ENCODE peak calls at places on chromosomes 16 and 17, in six cellular contexts. W is fibroblast of lung, N is K562, R is mesendoderm, B is right cardiac atrium, S is ovary. Y is an unnamed sample. For H3K27me3, the result is how much of the 10 kb centered on the place peaks cover.

GRCh38 chr17:28746611-28747045 is 2.8 kb downstream of the TRAF4 start:
- DNase-seq in R (peak), W (no peak), B (no peak), S (peak), N (peak), Y (peak)

GRCh38 chr16:23584186-23585076 is 11.7 kb downstream of the NDUFAB1 start:
- DNase-seq in N (no peak), R (no peak), W (no peak), B (no peak), S (no peak), Y (no peak)

GRCh38 chr16:1089822-1090619 is 6.0 kb downstream of the C1QTNF8 start:
- DNase-seq in N (peak), S (peak), R (no peak), W (no peak), B (peak), Y (no peak)

GRCh38 chr16:50742521-50743150 is 750 bp downstream of the CYLD start:
- DNase-seq in S (peak), W (peak), B (no peak), N (peak), R (peak), Y (no peak)

GRCh38 chr16:4273858-4274291 is 1.1 kb upstream of the TFAP4 start:
- DNase-seq in B (peak), S (peak), N (no peak), W (peak), R (peak), Y (peak)

GRCh38 chr16:80557037-80557436 is 16.2 kb downstream of the DYNLRB2 start:
- DNase-seq in S (no peak), N (no peak), R (no peak), W (no peak), B (no peak), Y (no peak)

GRCh38 chr17:19327039-19327776 is 35.3 kb downstream of the B9D1 start:
- DNase-seq in N (no peak), W (peak), R (no peak), S (peak), B (no peak), Y (no peak)

GRCh38 chr17:76827736-76828135 is 40.5 kb upstream of the MGAT5B start:
- DNase-seq in W (no peak), N (no peak), R (no peak), B (no peak), S (no peak), Y (no peak)

GRCh38 chr17:50467114-50467854 is 1.4 kb downstream of the CHAD start:
- DNase-seq in B (peak), R (no peak), W (no peak), N (no peak), S (no peak), Y (no peak)

GRCh38 chr16:4194661-4195060 is 47.2 kb downstream of the SRL start:
- DNase-seq in R (no peak), N (no peak), B (no peak), S (no peak), W (no peak), Y (no peak)

GRCh38 chr17:80195141-80195540 is 25.0 kb downstream of the SGSH start:
- DNase-seq in N (no peak), S (no peak), W (no peak), R (no peak), B (no peak), Y (no peak)

GRCh38 chr16:52546291-52546941 is 527 bp downstream of the TOX3 start:
- DNase-seq in W (no peak), R (peak), B (no peak), N (no peak), S (no peak), Y (peak)

GRCh38 chr16:64892843-64893242 is 229.0 kb downstream of the CDH11 start:
- DNase-seq in N (no peak), R (no peak), S (no peak), W (peak), B (no peak), Y (no peak)

GRCh38 chr16:68236804-68237242 is 896 bp upstream of the ESRP2 start:
- DNase-seq in S (no peak), N (no peak), R (no peak), W (no peak), B (no peak), Y (no peak)

GRCh38 chr16:69187891-69188451 is 1.0 kb downstream of the SNTB2 start:
- DNase-seq in W (peak), B (peak), N (no peak), R (no peak), S (no peak), Y (peak)

GRCh38 chr16:3051489-3051888 is 5.1 kb downstream of the MMP25 start:
- DNase-seq in B (no peak), W (no peak), R (no peak), S (no peak), N (no peak), Y (no peak)

GRCh38 chr17:56678249-56679144 is 85.0 kb downstream of the NOG start:
- DNase-seq in S (no peak), W (no peak), R (peak), B (no peak), N (no peak), Y (peak)

GRCh38 chr17:12745481-12745880 is 43.8 kb upstream of the ARHGAP44 start:
- DNase-seq in R (no peak), B (no peak), S (no peak), W (no peak), N (no peak), Y (no peak)

GRCh38 chr16:2362218-2362617 is 21.7 kb upstream of the ABCA3 start:
- DNase-seq in R (no peak), B (no peak), W (no peak), N (no peak), S (no peak), Y (no peak)

GRCh38 chr16:85733839-85734170 is 17.1 kb downstream of the C16orf74 start:
- DNase-seq in W (no peak), S (no peak), N (peak), B (peak), R (peak), Y (peak)

GRCh38 chr16:801584-802363 is 1.2 kb upstream of the GNG13 start:
- DNase-seq in B (no peak), W (no peak), S (no peak), N (no peak), R (no peak), Y (no peak)

GRCh38 chr16:66871840-66872239 is 8.5 kb upstream of the PDP2 start:
- DNase-seq in R (no peak), B (peak), W (no peak), S (no peak), N (no peak), Y (no peak)

GRCh38 chr17:19755392-19755791 is 7.3 kb upstream of the ALDH3A1 start:
- DNase-seq in N (no peak), B (no peak), S (no peak), W (no peak), R (no peak), Y (no peak)

GRCh38 chr17:21213005-21213404 is 956 bp downstream of the TMEM11 start:
- DNase-seq in N (no peak), B (no peak), S (no peak), R (no peak), W (no peak), Y (no peak)

GRCh38 chr16:86651823-86652222 is 73.5 kb downstream of the FOXL1 start:
- DNase-seq in B (no peak), R (no peak), S (no peak), N (no peak), W (no peak), Y (no peak)

GRCh38 chr17:29572691-29573557 is 4.4 kb downstream of the TP53I13 start:
- DNase-seq in W (peak), B (peak), S (peak), R (no peak), N (peak), Y (no peak)

DNA sequence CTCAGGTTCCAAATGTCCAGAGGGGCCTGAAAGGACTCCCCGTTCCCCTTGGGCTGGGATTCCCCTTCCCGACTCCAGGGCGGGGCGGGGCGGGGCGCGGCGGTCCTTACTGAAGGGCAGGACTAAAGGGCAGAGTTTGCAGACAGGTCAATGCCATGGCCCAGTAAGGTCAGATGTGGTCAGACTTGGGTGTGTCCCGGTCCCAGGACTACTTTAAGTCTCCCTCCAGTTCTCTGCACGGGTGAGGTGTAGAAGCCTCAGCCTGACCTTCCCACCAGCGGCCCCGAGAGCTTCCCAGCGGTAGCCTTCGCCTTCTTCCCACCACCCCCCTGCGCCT is 505 bp downstream of the KDM6B start:
- DNase-seq in N (peak), S (peak), W (no peak), R (no peak), B (peak), Y (no peak)
- H3K4me3 ChIP-seq in N (peak), S (peak), W (peak), R (peak), B (peak), Y (peak)

GRCh38 chr17:46819906-46820351 is 1.4 kb upstream of the WNT3 start:
- DNase-seq in S (no peak), N (no peak), W (no peak), R (peak), B (peak), Y (no peak)
- H3K27me3 ChIP-seq in S (under half), N (under half), W (half or more), R (under half), B (under half), Y (under half)

GRCh38 chr17:2737693-2738092 is 11.8 kb downstream of the CCDC92B start:
- DNase-seq in R (no peak), S (no peak), B (no peak), N (no peak), W (no peak), Y (no peak)
- H3K27ac ChIP-seq in R (no peak), S (no peak), B (no peak), N (no peak), W (no peak), Y (no peak)

GRCh38 chr16:30445408-30446202 is at the start of gene SEPHS2:
- DNase-seq in N (peak), S (peak), W (peak), B (peak), R (peak), Y (peak)

GRCh38 chr16:30444231-30445148 is 1.2 kb downstream of the SEPHS2 start:
- DNase-seq in R (no peak), S (no peak), N (peak), W (no peak), B (peak), Y (no peak)

GRCh38 chr16:30445149-30445407 is 596 bp downstream of the SEPHS2 start:
- DNase-seq in B (no peak), S (no peak), R (no peak), N (no peak), W (no peak), Y (no peak)

GRCh38 chr16:30447512-30448226 is 2.0 kb upstream of the SEPHS2 start:
- DNase-seq in W (no peak), N (no peak), R (no peak), B (peak), S (no peak), Y (no peak)

GRCh38 chr16:30446203-30446595 is 525 bp upstream of the SEPHS2 start:
- DNase-seq in W (no peak), B (peak), R (no peak), N (no peak), S (no peak), Y (no peak)
- H3K4me3 ChIP-seq in W (peak), B (peak), R (no peak), N (peak), S (peak), Y (peak)

GRCh38 chr17:4738136-4739121 is 1.2 kb upstream of the ZMYND15 start:
- DNase-seq in N (no peak), W (no peak), B (no peak), R (no peak), S (no peak), Y (no peak)

GRCh38 chr17:4740025-4740351 is 260 bp upstream of the CXCL16 start:
- DNase-seq in B (no peak), R (no peak), S (no peak), W (no peak), N (no peak), Y (no peak)

GRCh38 chr17:4741544-4741943 is 1.8 kb upstream of the CXCL16 start:
- DNase-seq in B (no peak), W (no peak), S (no peak), R (no peak), N (no peak), Y (no peak)

GRCh38 chr17:4740584-4740983 is 856 bp upstream of the CXCL16 start:
- DNase-seq in B (no peak), W (no peak), S (no peak), N (no peak), R (no peak), Y (no peak)

GRCh38 chr17:4739122-4740024 is at the start of the genes CXCL16 and ZMYND15:
- DNase-seq in N (peak), W (peak), S (peak), B (peak), R (no peak), Y (no peak)
- H3K27me3 ChIP-seq in N (under half), W (under half), S (under half), B (under half), R (under half), Y (under half)

GRCh38 chr17:68101992-68102758 is 66.6 kb downstream of the KPNA2 start:
- DNase-seq in S (peak), W (no peak), B (no peak), N (no peak), R (no peak), Y (no peak)
- H3K27ac ChIP-seq in S (peak), W (peak), B (peak), N (peak), R (no peak), Y (peak)

GRCh38 chr17:44543213-44543904 is 13.9 kb upstream of the FZD2 start:
- DNase-seq in N (no peak), B (no peak), R (peak), W (peak), S (peak), Y (peak)
- H3K4me3 ChIP-seq in N (no peak), B (no peak), R (no peak), W (no peak), S (no peak), Y (no peak)

GRCh38 chr17:48951572-48951971 is 6.9 kb upstream of the SNF8 start:
- DNase-seq in W (no peak), S (no peak), N (no peak), R (no peak), B (no peak), Y (no peak)
- H3K27me3 ChIP-seq in W (under half), S (under half), N (under half), R (under half), B (under half), Y (under half)

GRCh38 chr17:38730526-38731379 is 612 bp downstream of the CISD3 start:
- DNase-seq in S (peak), N (no peak), R (peak), B (peak), W (peak), Y (peak)

GRCh38 chr17:38727661-38728220 is 2.4 kb upstream of the CISD3 start:
- DNase-seq in N (no peak), R (no peak), B (no peak), S (no peak), W (no peak), Y (no peak)

GRCh38 chr17:38729886-38730525 is at the start of gene CISD3:
- DNase-seq in B (peak), R (peak), N (peak), S (peak), W (peak), Y (peak)

GRCh38 chr17:38729368-38729885 is 714 bp upstream of the CISD3 start:
- DNase-seq in W (no peak), S (no peak), N (no peak), R (no peak), B (no peak), Y (no peak)

GRCh38 chr17:38728290-38728831 is 1.8 kb upstream of the CISD3 start:
- DNase-seq in S (no peak), W (no peak), B (no peak), N (no peak), R (no peak), Y (no peak)
- H3K27ac ChIP-seq in S (no peak), W (no peak), B (no peak), N (no peak), R (no peak), Y (no peak)

GRCh38 chr17:78357177-78357586 is 2.7 kb downstream of the SOCS3 start:
- DNase-seq in S (no peak), W (peak), R (no peak), B (peak), N (no peak), Y (peak)
- H3K4me3 ChIP-seq in S (peak), W (peak), R (peak), B (peak), N (peak), Y (peak)